ENCODE peak calls at places on chromosomes 7 and 10, in seven cellular contexts. One of them, this sample, is unnamed.

GRCh38 chr7:76086070-76086469 is 38.2 kb downstream of the MDH2 start:
- DNase-seq in tibial artery: no peak
- DNase-seq in NCI-H1694: no peak
- DNase-seq in NCI-H2171 treated with DMSO at 0.1 percent for 48 hours: no peak
- DNase-seq in fibroblast of mammary gland: peak; percentile 72
- DNase-seq in WTC11: no peak
- DNase-seq in NCI-H1092: no peak
- DNase-seq in this sample: no peak

GRCh38 chr7:110600983-110601382 is 489.9 kb upstream of the LRRN3 start:
- DNase-seq in NCI-H2171 treated with DMSO at 0.1 percent for 48 hours: peak; percentile 37
- DNase-seq in NCI-H1694: no peak
- DNase-seq in fibroblast of mammary gland: no peak
- DNase-seq in NCI-H1092: peak; percentile 63
- DNase-seq in WTC11: no peak
- DNase-seq in tibial artery: no peak
- DNase-seq in this sample: peak; percentile 26

GRCh38 chr7:145511014-145511413 is 605.6 kb upstream of the CNTNAP2 start:
- DNase-seq in fibroblast of mammary gland: no peak
- DNase-seq in NCI-H1092: peak; percentile 89
- DNase-seq in tibial artery: no peak
- DNase-seq in NCI-H2171 treated with DMSO at 0.1 percent for 48 hours: no peak
- DNase-seq in WTC11: no peak
- DNase-seq in NCI-H1694: no peak
- DNase-seq in this sample: no peak

GRCh38 chr7:149846021-149846420 is 7.8 kb downstream of the ZNF862 start:
- DNase-seq in tibial artery: no peak
- DNase-seq in NCI-H1092: no peak
- DNase-seq in NCI-H1694: no peak
- DNase-seq in fibroblast of mammary gland: no peak
- DNase-seq in WTC11: peak; percentile 6
- DNase-seq in NCI-H2171 treated with DMSO at 0.1 percent for 48 hours: no peak
- DNase-seq in this sample: no peak

GRCh38 chr10:89805599-89806013 is 104.2 kb downstream of the KIF20B start:
- DNase-seq in NCI-H1092: no peak
- DNase-seq in NCI-H1694: no peak
- DNase-seq in WTC11: no peak
- DNase-seq in tibial artery: no peak
- DNase-seq in NCI-H2171 treated with DMSO at 0.1 percent for 48 hours: no peak
- DNase-seq in fibroblast of mammary gland: no peak
- DNase-seq in this sample: no peak

GRCh38 chr10:122882798-122883197 is 3.4 kb upstream of the FAM24B start:
- DNase-seq in WTC11: no peak
- DNase-seq in NCI-H1092: no peak
- DNase-seq in fibroblast of mammary gland: no peak
- DNase-seq in tibial artery: no peak
- DNase-seq in NCI-H2171 treated with DMSO at 0.1 percent for 48 hours: no peak
- DNase-seq in NCI-H1694: no peak
- DNase-seq in this sample: no peak

GRCh38 chr10:86681047-86681446 is 12.7 kb downstream of the LDB3 start:
- DNase-seq in tibial artery: no peak
- DNase-seq in NCI-H2171 treated with DMSO at 0.1 percent for 48 hours: no peak
- DNase-seq in fibroblast of mammary gland: no peak
- DNase-seq in WTC11: no peak
- DNase-seq in NCI-H1092: no peak
- DNase-seq in NCI-H1694: no peak
- DNase-seq in this sample: no peak

GRCh38 chr7:82696631-82697030 is 253.1 kb upstream of the CACNA2D1 start:
- DNase-seq in NCI-H2171 treated with DMSO at 0.1 percent for 48 hours: no peak
- DNase-seq in NCI-H1694: no peak
- DNase-seq in tibial artery: no peak
- DNase-seq in NCI-H1092: no peak
- DNase-seq in WTC11: no peak
- DNase-seq in fibroblast of mammary gland: no peak
- DNase-seq in this sample: no peak

GRCh38 chr7:13050703-13051102 is 363.3 kb downstream of the ARL4A start:
- DNase-seq in NCI-H2171 treated with DMSO at 0.1 percent for 48 hours: no peak
- DNase-seq in NCI-H1092: no peak
- DNase-seq in WTC11: no peak
- DNase-seq in fibroblast of mammary gland: peak; percentile 69
- DNase-seq in NCI-H1694: no peak
- DNase-seq in tibial artery: no peak
- DNase-seq in this sample: no peak

GRCh38 chr7:22884911-22885823 is 62.5 kb upstream of the TOMM7 start:
- DNase-seq in NCI-H2171 treated with DMSO at 0.1 percent for 48 hours: no peak
- DNase-seq in NCI-H1694: no peak
- DNase-seq in tibial artery: no peak
- DNase-seq in fibroblast of mammary gland: peak; percentile 22
- DNase-seq in NCI-H1092: no peak
- DNase-seq in WTC11: no peak
- DNase-seq in this sample: no peak

GRCh38 chr10:86164216-86164774 is 202.3 kb downstream of the GRID1 start:
- DNase-seq in tibial artery: peak; percentile 12
- DNase-seq in NCI-H1694: no peak
- DNase-seq in NCI-H2171 treated with DMSO at 0.1 percent for 48 hours: no peak
- DNase-seq in WTC11: peak; percentile 5
- DNase-seq in fibroblast of mammary gland: no peak
- DNase-seq in NCI-H1092: no peak
- DNase-seq in this sample: no peak

GRCh38 chr10:27542812-27543211 is 38.7 kb downstream of the RAB18 start:
- DNase-seq in fibroblast of mammary gland: peak; percentile 64
- DNase-seq in NCI-H2171 treated with DMSO at 0.1 percent for 48 hours: no peak
- DNase-seq in tibial artery: no peak
- DNase-seq in NCI-H1694: no peak
- DNase-seq in NCI-H1092: no peak
- DNase-seq in WTC11: no peak
- DNase-seq in this sample: no peak